ENCODE peak calls at places on chromosomes 5 and 9, in four cellular contexts. L is K562, G is SK-N-SH, I is HepG2. E is an unnamed sample.

GRCh38 chr5:169893586-169893985 is 86.7 kb downstream of the INSYN2B start:
- DNase-seq in L (no peak), G (no peak), I (no peak), E (no peak)

GRCh38 chr5:144191998-144192397 is 21.3 kb downstream of the KCTD16 start:
- DNase-seq in L (peak; percentile 22), G (no peak), I (peak; percentile 42), E (no peak)

GRCh38 chr9:119955276-119955675 is 586.0 kb upstream of the BRINP1 start:
- DNase-seq in L (no peak), G (no peak), I (no peak), E (no peak)

GRCh38 chr5:7331083-7331482 is 64.9 kb upstream of the ADCY2 start:
- DNase-seq in L (no peak), G (no peak), I (no peak), E (peak; percentile 28)

GRCh38 chr5:62268239-62268638 is 37.8 kb upstream of the KIF2A start:
- DNase-seq in L (no peak), G (no peak), I (peak; percentile 4), E (no peak)

GRCh38 chr9:109118802-109119438 is 827 bp downstream of the TMEM245 start:
- DNase-seq in L (no peak), G (no peak), I (peak; percentile 16), E (peak; percentile 53)

GRCh38 chr5:179393078-179393477 is 47.8 kb upstream of the ADAMTS2 start:
- DNase-seq in L (no peak), G (no peak), I (no peak), E (no peak)

GRCh38 chr9:118594428-118594827 is 774.8 kb downstream of the BRINP1 start:
- DNase-seq in L (no peak), G (no peak), I (no peak), E (no peak)

GRCh38 chr9:18189876-18190670 is 283.9 kb upstream of the ADAMTSL1 start:
- DNase-seq in L (no peak), G (no peak), I (no peak), E (no peak)

GRCh38 chr9:134807726-134808125 is 72.9 kb upstream of the FCN2 start:
- DNase-seq in L (no peak), G (no peak), I (no peak), E (no peak)

GRCh38 chr9:127567898-127568617 is 44.0 kb upstream of the STXBP1 start:
- DNase-seq in L (peak; percentile 61), G (peak; percentile 68), I (no peak), E (peak; percentile 57)

GRCh38 chr9:77261605-77262004 is 84.3 kb downstream of the VPS13A start:
- DNase-seq in L (no peak), G (no peak), I (no peak), E (no peak)

GRCh38 chr5:106415541-106415940 is 1255.2 kb downstream of the EFNA5 start:
- DNase-seq in L (no peak), G (no peak), I (no peak), E (no peak)

GRCh38 chr9:16540996-16541668 is 329.3 kb downstream of the BNC2 start:
- DNase-seq in L (no peak), G (no peak), I (no peak), E (no peak)

GRCh38 chr5:68173007-68173406 is 42.5 kb upstream of the PIK3R1 start:
- DNase-seq in L (no peak), G (no peak), I (no peak), E (no peak)

GRCh38 chr5:58002318-58002717 is 457.6 kb downstream of the PLK2 start:
- DNase-seq in L (no peak), G (no peak), I (no peak), E (no peak)

GRCh38 chr9:114718801-114719221 is 36.8 kb upstream of the TEX48 start:
- DNase-seq in L (peak; percentile 17), G (no peak), I (no peak), E (no peak)

GRCh38 chr5:130710596-130710995 is 454.5 kb downstream of the HINT1 start:
- DNase-seq in L (no peak), G (no peak), I (peak; percentile 33), E (no peak)

GRCh38 chr9:136277746-136278145 is 26.1 kb downstream of the CCDC187 start:
- DNase-seq in L (no peak), G (no peak), I (no peak), E (no peak)

GRCh38 chr5:3359642-3360041 is 236.0 kb upstream of the IRX1 start:
- DNase-seq in L (no peak), G (no peak), I (no peak), E (no peak)

GRCh38 chr9:125271081-125271480 is 9.5 kb downstream of the GAPVD1 start:
- DNase-seq in L (no peak), G (no peak), I (no peak), E (no peak)

GRCh38 chr5:17056056-17056690 is 120.1 kb upstream of the MYO10 start:
- DNase-seq in L (no peak), G (no peak), I (no peak), E (no peak)

GRCh38 chr5:125928663-125929062 is 494.5 kb upstream of the GRAMD2B start:
- DNase-seq in L (no peak), G (no peak), I (no peak), E (no peak)

GRCh38 chr5:135869935-135870334 is 25.7 kb downstream of the IL9 start:
- DNase-seq in L (no peak), G (no peak), I (peak; percentile 50), E (no peak)

GRCh38 chr5:128674837-128675446 is 136.9 kb upstream of the FBN2 start:
- DNase-seq in L (peak; percentile 48), G (peak; percentile 41), I (peak; percentile 14), E (peak; percentile 77)

GRCh38 chr5:109690456-109691247 is 925 bp downstream of the MAN2A1 start:
- DNase-seq in L (peak; percentile 42), G (peak; percentile 68), I (peak; percentile 62), E (peak; percentile 29)

GRCh38 chr5:179794575-179794974 is 789 bp downstream of the LTC4S start:
- DNase-seq in L (no peak), G (no peak), I (no peak), E (no peak)

GRCh38 chr9:9091387-9091786 is 1291.8 kb upstream of the DMAC1 start:
- DNase-seq in L (no peak), G (no peak), I (no peak), E (no peak)

GRCh38 chr9:132293145-132293721 is 61.6 kb downstream of the SETX start:
- DNase-seq in L (no peak), G (no peak), I (no peak), E (no peak)

GRCh38 chr5:153441997-153442396 is 48.5 kb upstream of the GRIA1 start:
- DNase-seq in L (no peak), G (no peak), I (no peak), E (no peak)

GRCh38 chr5:59756373-59757035 is 137.0 kb downstream of the PDE4D start:
- DNase-seq in L (no peak), G (no peak), I (peak; percentile 75), E (no peak)

GRCh38 chr5:135367070-135367469 is 32.0 kb downstream of the MACROH2A1 start:
- DNase-seq in L (no peak), G (no peak), I (no peak), E (no peak)

GRCh38 chr9:125521462-125522327 is 185.3 kb downstream of the MAPKAP1 start:
- DNase-seq in L (no peak), G (no peak), I (peak; percentile 35), E (no peak)

DNA sequence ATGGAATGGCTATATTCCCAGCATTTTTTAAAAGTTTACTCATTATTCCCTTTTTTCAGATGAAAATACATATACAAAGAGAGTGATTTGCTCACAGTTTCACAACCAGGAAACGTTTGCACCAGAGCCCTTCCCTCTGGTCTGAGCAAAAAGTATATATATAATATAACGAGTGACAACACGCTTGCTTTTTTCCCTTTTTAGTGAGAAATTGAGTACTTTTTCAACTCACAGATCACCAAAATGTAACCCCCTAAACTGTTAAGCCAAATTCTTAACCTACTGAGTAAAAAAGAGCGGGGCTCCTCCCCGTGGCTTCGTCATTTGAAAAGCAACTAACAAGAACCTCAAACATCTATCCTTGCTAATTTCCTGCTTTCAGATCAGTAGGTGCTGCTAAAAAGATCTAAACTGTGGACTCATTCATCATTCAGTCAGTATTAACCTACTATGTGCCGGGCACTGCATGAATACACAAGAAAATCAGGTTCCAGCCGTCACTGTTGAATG is 955 bp upstream of the PTBP3 start:
- DNase-seq in L (peak; percentile 20), G (no peak), I (peak; percentile 35), E (no peak)
- TF ChIP-seq FOXJ3 in L (no peak), G (no peak), I (no peak), E (no peak)

GRCh38 chr5:133247881-133248642 is 196.2 kb downstream of the HSPA4 start:
- DNase-seq in L (peak; percentile 77), G (peak; percentile 73), I (peak; percentile 74), E (peak; percentile 77)

GRCh38 chr5:133245191-133246052 is 193.6 kb downstream of the HSPA4 start:
- DNase-seq in L (peak; percentile 72), G (no peak), I (peak; percentile 40), E (no peak)

GRCh38 chr5:133246053-133246370 is 194.2 kb downstream of the HSPA4 start:
- DNase-seq in L (no peak), G (no peak), I (no peak), E (no peak)

GRCh38 chr5:133246376-133247144 is 194.7 kb downstream of the HSPA4 start:
- DNase-seq in L (no peak), G (no peak), I (no peak), E (no peak)

DNA sequence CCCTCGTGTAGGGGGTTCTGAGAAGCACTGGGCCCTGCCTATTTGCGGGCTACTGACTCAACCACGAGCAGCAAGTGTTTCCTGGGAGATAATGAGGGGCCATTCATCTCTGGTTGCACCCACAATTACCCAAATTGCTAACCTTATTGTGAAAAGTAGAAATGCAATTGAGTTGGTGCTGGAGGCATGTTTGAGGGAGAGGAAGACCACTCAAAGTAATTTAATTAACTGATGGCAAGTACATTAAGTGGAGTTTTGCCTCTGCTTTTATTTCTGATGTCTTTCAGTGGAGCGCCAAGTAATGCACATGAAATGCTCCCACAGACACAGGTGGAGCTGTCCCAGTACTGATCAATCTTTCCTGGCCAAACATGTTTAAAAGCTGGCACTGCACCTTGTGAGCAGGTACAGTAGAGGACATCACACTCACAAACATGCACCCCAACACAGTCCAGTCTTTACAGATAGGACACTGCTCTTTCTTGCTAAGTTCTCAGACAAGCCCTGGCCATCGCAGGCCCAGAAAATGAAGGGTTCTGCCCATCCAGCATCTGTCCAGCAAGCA is 195.4 kb downstream of the HSPA4 start:
- DNase-seq in L (peak; percentile 29), G (no peak), I (no peak), E (no peak)
- TF ChIP-seq FOXJ3 in L (no peak), G (no peak), I (no peak), E (no peak)

DNA sequence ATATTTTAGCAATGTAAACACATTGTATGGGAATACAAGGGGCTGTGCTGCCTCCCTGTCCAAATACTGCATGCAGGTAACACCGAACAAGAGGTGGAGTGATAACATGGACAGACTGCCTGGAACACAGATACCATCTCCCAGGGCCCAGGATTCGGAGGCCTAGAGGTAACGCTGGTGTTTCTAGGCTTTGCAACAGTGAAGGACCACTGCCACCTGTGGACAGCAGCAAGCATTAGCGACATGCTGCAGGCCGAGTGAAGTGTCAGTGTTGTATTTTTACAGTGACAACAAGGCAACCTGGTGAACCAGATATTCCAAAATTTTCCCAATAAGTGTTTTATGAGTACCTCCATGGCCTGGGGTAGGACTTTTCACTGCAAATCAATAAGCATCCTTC is 379.2 kb downstream of the DMRT2 start:
- DNase-seq in L (no peak), G (peak; percentile 2), I (peak; percentile 39), E (peak; percentile 58)
- TF ChIP-seq FOXJ3 in L (no peak), G (no peak), I (no peak), E (no peak)

DNA sequence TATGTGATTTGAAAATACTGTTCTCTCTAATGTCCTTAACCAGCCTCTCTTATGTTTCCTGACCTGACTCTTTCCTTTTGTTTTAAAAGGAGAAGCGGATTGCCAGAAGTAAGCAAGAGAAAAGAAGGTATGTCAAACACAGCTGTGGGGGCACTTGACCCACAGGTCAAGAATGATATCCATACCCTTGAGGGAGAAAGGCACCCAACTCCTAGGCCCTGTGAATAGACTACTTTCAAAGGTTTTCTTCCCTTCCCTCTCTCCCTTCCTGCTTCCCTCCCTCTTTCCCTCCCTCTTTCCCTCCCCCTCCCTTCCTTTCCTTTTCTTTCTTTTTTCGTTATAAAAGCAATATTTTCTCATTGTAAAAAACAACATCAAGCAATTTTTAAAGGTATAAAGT is 306.8 kb downstream of the TRPM3 start:
- DNase-seq in L (no peak), G (no peak), I (no peak), E (no peak)
- TF ChIP-seq FOXJ3 in L (no peak), G (no peak), I (no peak), E (no peak)